ENCODE peak calls at places on chromosomes 3 and 15, in four cellular contexts. E is spleen; Y is caudate nucleus; I is CD8-positive, alpha-beta memory T cell. S is an unnamed sample.

GRCh38 chr15:85097250-85097649 is 115.6 kb downstream of the PDE8A start:
- DNase-seq in E (no peak), Y (no peak), I (no peak), S (no peak)

GRCh38 chr3:122576174-122576940 is 1.1 kb upstream of the PARP15 start:
- DNase-seq in E (no peak), Y (no peak), I (no peak), S (no peak)

GRCh38 chr15:50114381-50114780 is 4.7 kb downstream of the ATP8B4 start:
- DNase-seq in E (peak; percentile 77), Y (no peak), I (no peak), S (no peak)

GRCh38 chr15:71518661-71519060 is 291.7 kb upstream of the NR2E3 start:
- DNase-seq in E (no peak), Y (no peak), I (no peak), S (no peak)

GRCh38 chr3:32323605-32324004 is 68.0 kb upstream of the CMTM7 start:
- DNase-seq in E (no peak), Y (no peak), I (no peak), S (no peak)

GRCh38 chr3:172040976-172041963 is 1.9 kb downstream of the FNDC3B start:
- DNase-seq in E (no peak), Y (no peak), I (no peak), S (no peak)

GRCh38 chr3:158355623-158356588 is 215.1 kb upstream of the MLF1 start:
- DNase-seq in E (no peak), Y (no peak), I (no peak), S (no peak)

GRCh38 chr3:98521897-98522537 is 685 bp downstream of the CLDND1 start:
- DNase-seq in E (peak; percentile 78), Y (no peak), I (peak; percentile 46), S (peak; percentile 26)

GRCh38 chr3:25094932-25095690 is 333.0 kb upstream of the RARB start:
- DNase-seq in E (no peak), Y (no peak), I (no peak), S (no peak)

GRCh38 chr15:67082007-67082536 is 16.7 kb downstream of the SMAD3 start:
- DNase-seq in E (peak; percentile 84), Y (no peak), I (peak; percentile 62), S (no peak)

GRCh38 chr3:147921044-147921443 is 511.9 kb downstream of the ZIC1 start:
- DNase-seq in E (no peak), Y (no peak), I (no peak), S (no peak)

GRCh38 chr15:97316362-97316761 is 644.1 kb upstream of the ARRDC4 start:
- DNase-seq in E (no peak), Y (no peak), I (no peak), S (no peak)

GRCh38 chr3:144187531-144188230 is 216.1 kb downstream of the DIPK2A start:
- DNase-seq in E (no peak), Y (no peak), I (no peak), S (no peak)

GRCh38 chr3:43082457-43082856 is 23.4 kb downstream of the POMGNT2 start:
- DNase-seq in E (no peak), Y (no peak), I (no peak), S (peak; percentile 2)

GRCh38 chr15:42037650-42038049 is 16.8 kb upstream of the PLA2G4E start:
- DNase-seq in E (no peak), Y (no peak), I (no peak), S (no peak)

GRCh38 chr15:77060560-77060959 is 10.3 kb downstream of the TSPAN3 start:
- DNase-seq in E (no peak), Y (no peak), I (no peak), S (no peak)

GRCh38 chr3:106826861-106827311 is 550.4 kb upstream of the CCDC54 start:
- DNase-seq in E (no peak), Y (no peak), I (no peak), S (no peak)

GRCh38 chr3:29156071-29156715 is 124.7 kb upstream of the RBMS3 start:
- DNase-seq in E (no peak), Y (no peak), I (no peak), S (no peak)

GRCh38 chr15:96626936-96627577 is 296.6 kb downstream of the NR2F2 start:
- DNase-seq in E (peak; percentile 70), Y (no peak), I (no peak), S (no peak)

GRCh38 chr3:51873253-51873766 is 2.1 kb downstream of the IQCF5 start:
- DNase-seq in E (no peak), Y (no peak), I (no peak), S (no peak)

GRCh38 chr3:150215616-150216015 is 192.5 kb upstream of the TSC22D2 start:
- DNase-seq in E (no peak), Y (no peak), I (no peak), S (no peak)

GRCh38 chr3:171700653-171701052 is 109.6 kb downstream of the PLD1 start:
- DNase-seq in E (no peak), Y (no peak), I (no peak), S (no peak)

GRCh38 chr3:14441240-14441919 is 39.0 kb downstream of the SLC6A6 start:
- DNase-seq in E (no peak), Y (no peak), I (no peak), S (no peak)

GRCh38 chr3:12891985-12892839 is 50.8 kb upstream of the RPL32 start:
- DNase-seq in E (peak; percentile 68), Y (peak; percentile 35), I (peak; percentile 41), S (no peak)

GRCh38 chr3:128337305-128337704 is 129.4 kb downstream of the DNAJB8 start:
- DNase-seq in E (peak; percentile 34), Y (no peak), I (no peak), S (no peak)

GRCh38 chr3:124701687-124702086 is 28.6 kb upstream of the UMPS start:
- DNase-seq in E (no peak), Y (no peak), I (no peak), S (no peak)

GRCh38 chr3:175585898-175586297 is 726.8 kb downstream of the NAALADL2 start:
- DNase-seq in E (no peak), Y (no peak), I (no peak), S (no peak)

GRCh38 chr3:190229632-190230424 is 92.4 kb downstream of the CLDN1 start:
- DNase-seq in E (no peak), Y (no peak), I (no peak), S (no peak)

GRCh38 chr3:150402217-150402616 is 5.9 kb upstream of the TSC22D2 start:
- DNase-seq in E (no peak), Y (no peak), I (no peak), S (no peak)

GRCh38 chr3:12708584-12709192 is 44.8 kb upstream of the RAF1 start:
- DNase-seq in E (no peak), Y (no peak), I (no peak), S (no peak)

GRCh38 chr3:17552351-17552750 is 190.1 kb downstream of the TBC1D5 start:
- DNase-seq in E (no peak), Y (no peak), I (no peak), S (no peak)

GRCh38 chr3:170714151-170714550 is 128.3 kb upstream of the SLC7A14 start:
- DNase-seq in E (no peak), Y (no peak), I (no peak), S (no peak)

GRCh38 chr3:197748597-197749314 is 927 bp upstream of the FYTTD1 start:
- DNase-seq in E (no peak), Y (no peak), I (no peak), S (no peak)

GRCh38 chr3:186921578-186921977 is 8.7 kb upstream of the ST6GAL1 start:
- DNase-seq in E (no peak), Y (no peak), I (no peak), S (no peak)

GRCh38 chr3:66196633-66197032 is 24.2 kb upstream of the SLC25A26 start:
- DNase-seq in E (no peak), Y (no peak), I (no peak), S (no peak)

GRCh38 chr15:68994149-68994548 is 20.3 kb upstream of the NOX5 start:
- DNase-seq in E (no peak), Y (no peak), I (no peak), S (no peak)

GRCh38 chr3:44048196-44048924 is 193.3 kb upstream of the TOPAZ1 start:
- DNase-seq in E (no peak), Y (no peak), I (no peak), S (no peak)

GRCh38 chr3:4759689-4760312 is 219.4 kb upstream of the BHLHE40 start:
- DNase-seq in E (no peak), Y (no peak), I (no peak), S (no peak)
- H3K27ac ChIP-seq in E (peak overlapping the region; percentile 51), Y (no peak overlapping the region), I (peak overlapping the region; percentile 26), S (no peak overlapping the region)

DNA sequence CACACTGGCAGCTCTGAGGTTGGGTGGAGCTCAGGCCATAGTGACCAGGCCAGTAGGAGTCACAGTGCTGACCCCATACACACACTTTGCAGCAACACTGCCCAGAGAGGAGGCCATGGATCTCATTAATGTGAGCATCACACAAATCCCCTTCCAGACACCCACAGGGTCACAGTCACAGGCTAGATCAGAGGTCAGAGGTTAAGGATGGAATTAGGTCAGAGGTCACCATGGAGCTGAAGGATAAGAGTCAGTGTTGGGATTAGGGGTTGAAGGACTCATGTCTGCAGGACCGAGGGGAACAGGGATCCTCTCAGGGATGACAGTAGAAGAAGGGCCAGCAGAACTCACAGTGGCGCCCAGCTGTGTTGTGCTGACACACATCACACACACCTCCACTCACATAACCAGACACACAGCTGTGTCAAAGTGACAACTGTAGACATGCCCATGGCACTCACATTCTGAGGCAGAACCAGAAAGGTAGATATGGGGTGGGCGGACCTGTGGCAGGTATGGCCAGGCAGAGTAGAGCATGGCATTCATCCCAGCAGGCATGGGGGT is 12.7 kb downstream of the CCDC71 start:
- DNase-seq in E (no peak), Y (no peak), I (no peak), S (no peak)
- H3K27ac ChIP-seq in E (no peak overlapping the region), Y (no peak overlapping the region), I (no peak overlapping the region), S (no peak overlapping the region)

DNA sequence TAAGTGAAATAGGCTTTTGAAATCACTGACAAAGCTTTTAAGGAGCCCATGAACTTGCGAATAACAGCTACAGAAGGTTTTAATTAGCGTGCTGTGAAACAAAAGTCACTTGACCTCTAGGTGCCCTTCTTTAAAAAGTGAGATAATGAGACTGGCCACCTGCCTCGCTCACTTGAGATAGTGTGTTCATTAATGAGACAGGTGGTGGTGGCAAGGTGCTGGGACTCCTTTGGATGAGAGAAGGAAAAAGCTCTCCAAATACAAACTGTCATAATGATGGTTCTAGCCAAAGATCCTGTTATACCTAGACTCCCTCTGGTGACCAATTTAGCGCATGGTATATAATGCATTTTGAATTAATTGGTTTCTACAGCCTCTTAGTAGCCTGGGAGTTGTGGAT is 22.7 kb upstream of the IREB2 start:
- DNase-seq in E (no peak), Y (no peak), I (no peak), S (no peak)
- H3K27ac ChIP-seq in E (no peak overlapping the region), Y (no peak overlapping the region), I (no peak overlapping the region), S (no peak overlapping the region)

DNA sequence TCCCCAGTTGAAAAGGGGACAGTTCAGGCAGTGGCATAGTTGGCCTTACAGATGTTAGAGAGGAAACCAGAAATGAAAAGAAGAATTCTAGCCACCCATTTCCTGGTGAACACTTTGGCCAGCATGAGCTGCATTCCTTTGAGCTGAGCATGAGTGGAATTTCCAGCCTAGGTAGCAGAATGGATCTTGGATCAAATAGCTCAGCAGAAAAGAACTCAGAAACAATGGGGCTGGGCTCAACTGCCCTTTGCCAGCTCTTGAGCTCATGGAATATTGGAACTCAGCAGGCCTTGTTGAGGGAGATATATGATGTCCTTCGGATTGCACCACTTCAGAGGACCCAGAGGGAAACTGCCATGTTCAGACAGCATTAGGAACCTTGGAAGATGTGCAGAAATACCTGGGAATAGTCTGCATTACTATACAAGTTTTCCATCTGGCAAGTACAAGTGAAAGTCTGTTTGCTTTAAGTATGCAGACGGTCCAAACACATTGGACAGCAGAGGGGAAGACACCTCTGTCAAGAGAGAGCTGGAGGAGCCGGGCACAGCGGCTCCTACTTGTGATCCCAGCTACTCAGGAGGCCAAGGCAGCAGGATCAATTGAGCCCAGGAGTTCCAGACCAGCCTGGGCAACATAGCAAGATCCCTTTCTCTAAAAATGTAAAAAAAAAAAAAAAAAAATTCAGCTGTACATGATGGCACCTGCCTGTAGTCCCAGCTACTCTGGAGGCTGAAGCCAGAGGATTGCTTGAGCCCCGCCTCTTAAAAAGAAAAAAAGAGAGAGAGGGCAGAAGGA is 3.1 kb upstream of the CDV3 start:
- DNase-seq in E (no peak), Y (no peak), I (no peak), S (no peak)
- H3K27ac ChIP-seq in E (no peak overlapping the region), Y (no peak overlapping the region), I (no peak overlapping the region), S (no peak overlapping the region)